ENCODE peak calls at places on chromosomes 5 and 9, in six cellular contexts. B, Q, H, O, W and L are unnamed samples.

GRCh38 chr5:132411382-132411925 is 41.9 kb downstream of the SLC22A5 start:
- DNase-seq in Q (no peak), O (peak; percentile 69), H (no peak), B (peak; percentile 71), W (peak; percentile 47), L (no peak)

GRCh38 chr9:4235951-4236804 is 63.7 kb downstream of the GLIS3 start:
- DNase-seq in H (no peak), O (no peak), Q (no peak), B (peak; percentile 63), W (no peak), L (no peak)

GRCh38 chr5:103475629-103476240 is 86.9 kb downstream of the NUDT12 start:
- DNase-seq in H (no peak), Q (no peak), B (peak; percentile 91), O (no peak), W (no peak), L (no peak)

GRCh38 chr9:120878188-120879130 is 1.5 kb upstream of the PHF19 start:
- DNase-seq in O (no peak), W (no peak), H (no peak), B (no peak), Q (no peak), L (no peak)

GRCh38 chr5:136066705-136067271 is 38.0 kb downstream of the TGFBI start:
- DNase-seq in W (no peak), B (no peak), O (peak; percentile 60), H (no peak), Q (no peak), L (peak; percentile 59)

GRCh38 chr9:78406933-78407332 is 110.0 kb downstream of the PSAT1 start:
- DNase-seq in H (peak; percentile 51), O (peak; percentile 84), Q (no peak), W (peak; percentile 74), B (no peak), L (no peak)

GRCh38 chr5:91301459-91301858 is 81.7 kb downstream of the ARRDC3 start:
- DNase-seq in Q (no peak), W (no peak), B (no peak), H (no peak), O (no peak), L (no peak)

GRCh38 chr9:32551491-32552049 is 557 bp upstream of the SMIM27 start:
- DNase-seq in O (no peak), Q (no peak), H (no peak), W (no peak), B (peak; percentile 16), L (peak; percentile 61)

GRCh38 chr9:13535141-13535540 is 255.6 kb upstream of the MPDZ start:
- DNase-seq in O (no peak), W (no peak), B (no peak), Q (no peak), H (no peak), L (no peak)

GRCh38 chr5:108521841-108522506 is 140.1 kb upstream of the FBXL17 start:
- DNase-seq in H (no peak), O (no peak), Q (no peak), B (peak; percentile 92), W (no peak), L (no peak)

GRCh38 chr9:16281707-16282106 is 588.8 kb downstream of the BNC2 start:
- DNase-seq in H (no peak), W (no peak), Q (no peak), O (no peak), B (peak; percentile 58), L (no peak)

GRCh38 chr9:26261503-26262330 is 583.5 kb upstream of the TUSC1 start:
- DNase-seq in O (no peak), B (peak; percentile 86), H (no peak), W (no peak), Q (no peak), L (no peak)

GRCh38 chr9:106920701-106921283 is 57.8 kb downstream of the ZNF462 start:
- DNase-seq in Q (no peak), B (peak; percentile 57), W (peak; percentile 44), H (no peak), O (no peak), L (no peak)

GRCh38 chr5:115069087-115069968 is 100.4 kb downstream of the TRIM36 start:
- DNase-seq in B (peak; percentile 56), Q (no peak), W (peak; percentile 26), O (no peak), H (no peak), L (no peak)

GRCh38 chr5:80931423-80931822 is 28.7 kb upstream of the RASGRF2 start:
- DNase-seq in Q (no peak), B (no peak), W (no peak), O (no peak), H (no peak), L (no peak)

GRCh38 chr9:100589582-100589981 is 11.7 kb downstream of the CAVIN4 start:
- DNase-seq in Q (no peak), W (no peak), B (peak; percentile 55), H (no peak), O (no peak), L (no peak)

GRCh38 chr5:153659337-153659736 is 168.9 kb downstream of the GRIA1 start:
- DNase-seq in Q (no peak), W (no peak), O (no peak), H (no peak), B (no peak), L (no peak)

GRCh38 chr5:78050888-78051287 is 243.6 kb downstream of the AP3B1 start:
- DNase-seq in O (no peak), B (peak; percentile 65), H (no peak), W (no peak), Q (no peak), L (no peak)

GRCh38 chr9:38068866-38069628 is at the start of gene SHB:
- DNase-seq in W (peak; percentile 90), Q (peak; percentile 89), H (peak; percentile 91), B (peak; percentile 59), O (peak; percentile 88), L (peak; percentile 75)
- TF ChIP-seq CTCF in W (no peak), Q (no peak), H (peak; percentile 35), B (peak; percentile 17), O (peak; percentile 24), L (peak; percentile 68)

GRCh38 chr5:124742521-124742920 is 3.9 kb downstream of the ZNF608 start:
- DNase-seq in B (no peak), W (no peak), Q (no peak), O (no peak), H (no peak), L (no peak)

GRCh38 chr5:124742983-124743533 is 3.4 kb downstream of the ZNF608 start:
- DNase-seq in W (no peak), H (no peak), B (peak; percentile 85), Q (no peak), O (no peak), L (peak; percentile 70)

GRCh38 chr5:124743534-124744169 is 2.8 kb downstream of the ZNF608 start:
- DNase-seq in W (no peak), H (no peak), B (no peak), O (no peak), Q (no peak), L (no peak)

GRCh38 chr5:124740991-124741583 is 5.4 kb downstream of the ZNF608 start:
- DNase-seq in O (no peak), B (peak; percentile 80), H (no peak), Q (no peak), W (no peak), L (no peak)

GRCh38 chr5:124741711-124742496 is 4.5 kb downstream of the ZNF608 start:
- DNase-seq in Q (no peak), O (no peak), B (peak; percentile 84), W (peak; percentile 55), H (no peak), L (no peak)
- H3K4me3 ChIP-seq in Q (no peak overlapping the region), O (no peak overlapping the region), B (peak overlapping the region; percentile 25), W (peak overlapping the region; percentile 70), H (peak overlapping the region; percentile 73), L (peak overlapping the region; percentile 79)

GRCh38 chr5:14462681-14463080 is 118.9 kb upstream of the OTULINL start:
- DNase-seq in O (no peak), W (no peak), B (no peak), Q (no peak), H (no peak), L (no peak)
- H3K36me3 ChIP-seq in O (peaks cover 4% of the 10 kb centered on the region), W (peaks cover 79% of the 10 kb centered on the region), B (peaks cover 71% of the 10 kb centered on the region), Q (no peaks in the 10 kb centered on the region), H (peaks cover 92% of the 10 kb centered on the region), L (peaks cover 57% of the 10 kb centered on the region)

DNA sequence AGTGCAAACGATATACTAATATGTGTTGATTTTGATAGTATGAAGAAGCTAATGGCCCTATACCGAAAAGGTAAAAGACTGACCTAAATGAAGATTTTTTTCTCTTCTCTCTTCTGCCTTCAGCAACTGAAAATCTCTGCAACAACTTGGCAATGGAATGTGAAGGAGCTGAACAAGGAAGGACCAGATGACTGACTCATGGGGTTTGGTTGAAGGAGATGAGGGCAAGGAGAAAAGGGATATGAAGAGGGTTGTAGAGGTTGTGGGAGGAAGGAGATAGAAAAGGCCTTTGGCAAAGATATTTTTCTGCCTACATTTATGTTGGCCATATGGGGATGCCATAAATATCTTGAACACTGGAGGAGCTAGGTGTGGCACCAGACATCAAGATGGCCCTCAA is 129.7 kb upstream of the CHD1 start:
- DNase-seq in H (no peak), Q (no peak), B (no peak), O (no peak), W (no peak), L (no peak)
- TF ChIP-seq CTCF in H (no peak), Q (no peak), B (no peak), O (no peak), W (no peak), L (no peak)

DNA sequence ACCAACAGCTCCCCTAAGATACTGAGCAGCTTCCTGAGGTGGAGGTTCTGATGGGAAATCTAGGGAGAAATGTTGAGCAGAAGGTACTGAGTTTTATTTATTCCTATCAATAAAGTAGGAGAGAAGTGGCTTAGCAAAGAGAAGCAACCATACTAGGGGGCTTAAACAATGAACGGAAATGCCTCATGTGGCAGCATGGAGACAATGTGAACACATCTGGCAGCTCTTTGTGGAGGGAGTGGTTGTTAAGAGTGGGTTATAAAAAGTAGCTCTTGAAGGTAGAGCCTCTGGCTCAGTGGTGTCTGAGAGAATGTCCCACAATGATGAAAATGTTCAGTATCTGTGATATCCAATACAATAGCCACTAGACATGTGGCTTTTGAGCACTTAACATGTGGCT is 52.7 kb upstream of the EQTN start:
- DNase-seq in B (no peak), H (no peak), Q (no peak), W (no peak), O (no peak), L (no peak)
- H3K4me3 ChIP-seq in B (no peak overlapping the region), H (no peak overlapping the region), Q (no peak overlapping the region), W (no peak overlapping the region), O (no peak overlapping the region), L (no peak overlapping the region)

GRCh38 chr5:138803935-138804334 is 50.7 kb downstream of the CTNNA1 start:
- DNase-seq in W (no peak), Q (no peak), B (no peak), O (no peak), H (no peak), L (no peak)

GRCh38 chr5:138807182-138807581 is 54.0 kb downstream of the CTNNA1 start:
- DNase-seq in H (no peak), B (no peak), O (no peak), W (no peak), Q (no peak), L (no peak)

GRCh38 chr5:138805096-138805495 is 51.9 kb downstream of the CTNNA1 start:
- DNase-seq in H (no peak), B (no peak), O (no peak), W (no peak), Q (no peak), L (no peak)

DNA sequence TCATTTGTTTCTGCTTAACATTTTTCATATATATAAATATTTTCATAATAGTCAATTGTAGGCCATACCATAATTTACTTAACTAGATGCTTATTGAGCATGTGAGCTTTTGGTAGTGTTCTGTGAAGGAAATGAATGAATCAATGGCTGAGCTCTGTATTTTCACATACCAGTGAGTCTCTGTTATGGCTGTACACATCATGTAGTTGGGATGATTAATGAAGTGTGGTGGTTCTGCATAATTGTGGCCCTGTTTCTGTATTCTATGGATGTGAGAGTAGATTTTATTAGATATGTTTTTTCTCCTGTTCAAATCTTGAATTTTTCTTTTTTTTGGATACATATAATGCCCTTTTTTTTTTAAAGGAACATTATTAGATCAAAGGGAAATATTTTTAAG is 56.2 kb downstream of the CTNNA1 start:
- DNase-seq in O (no peak), Q (no peak), B (no peak), H (no peak), W (no peak), L (no peak)
- H3K36me3 ChIP-seq in O (peaks cover 3% of the 10 kb centered on the region), Q (peaks cover 7% of the 10 kb centered on the region), B (no peaks in the 10 kb centered on the region), H (peaks cover 32% of the 10 kb centered on the region), W (peaks cover 39% of the 10 kb centered on the region), L (peaks cover 25% of the 10 kb centered on the region)